ENCODE peak calls at places on chromosomes 7 and 10, in five cellular contexts. One of them, this sample, is unnamed.

GRCh38 chr10:101495324-101495925 is 92.6 kb downstream of the POLL start:
- DNase-seq in body of pancreas: no peak
- DNase-seq in K562: no peak
- DNase-seq in lower lobe of right lung: no peak
- DNase-seq in spleen: no peak
- DNase-seq in this sample: peak

GRCh38 chr7:44565097-44565794 is 8.5 kb downstream of the DDX56 start:
- DNase-seq in body of pancreas: peak
- DNase-seq in lower lobe of right lung: peak
- DNase-seq in K562: peak
- DNase-seq in spleen: peak
- DNase-seq in this sample: peak

GRCh38 chr7:28685291-28685659 is 272.9 kb downstream of the TRIL start:
- DNase-seq in body of pancreas: peak
- DNase-seq in spleen: peak
- DNase-seq in K562: no peak
- DNase-seq in lower lobe of right lung: peak
- DNase-seq in this sample: no peak

GRCh38 chr10:61701055-61701705 is 38.5 kb downstream of the CABCOCO1 start:
- DNase-seq in body of pancreas: no peak
- DNase-seq in lower lobe of right lung: no peak
- DNase-seq in K562: no peak
- DNase-seq in spleen: no peak
- DNase-seq in this sample: no peak

GRCh38 chr7:13309535-13309934 is 622.1 kb downstream of the ARL4A start:
- DNase-seq in lower lobe of right lung: no peak
- DNase-seq in body of pancreas: no peak
- DNase-seq in spleen: no peak
- DNase-seq in K562: no peak
- DNase-seq in this sample: no peak

GRCh38 chr7:149741629-149742028 is 31.8 kb downstream of the ZNF467 start:
- DNase-seq in lower lobe of right lung: peak
- DNase-seq in body of pancreas: peak
- DNase-seq in K562: no peak
- DNase-seq in spleen: peak
- DNase-seq in this sample: no peak

GRCh38 chr10:73788864-73789658 is 3.7 kb downstream of the ZSWIM8 start:
- DNase-seq in lower lobe of right lung: no peak
- DNase-seq in spleen: no peak
- DNase-seq in K562: no peak
- DNase-seq in body of pancreas: no peak
- DNase-seq in this sample: no peak

GRCh38 chr7:147509859-147510542 is 1080.6 kb upstream of the C7orf33 start:
- DNase-seq in K562: no peak
- DNase-seq in lower lobe of right lung: no peak
- DNase-seq in body of pancreas: no peak
- DNase-seq in spleen: no peak
- DNase-seq in this sample: no peak

GRCh38 chr7:41045556-41046123 is 657.2 kb downstream of the INHBA start:
- DNase-seq in lower lobe of right lung: peak
- DNase-seq in body of pancreas: no peak
- DNase-seq in K562: no peak
- DNase-seq in spleen: no peak
- DNase-seq in this sample: no peak

GRCh38 chr10:96421995-96422394 is 63.2 kb upstream of the OPALIN start:
- DNase-seq in body of pancreas: no peak
- DNase-seq in lower lobe of right lung: no peak
- DNase-seq in K562: no peak
- DNase-seq in spleen: no peak
- DNase-seq in this sample: no peak

GRCh38 chr10:116147162-116147906 is 125.7 kb downstream of the GFRA1 start:
- DNase-seq in spleen: no peak
- DNase-seq in body of pancreas: no peak
- DNase-seq in lower lobe of right lung: no peak
- DNase-seq in K562: no peak
- DNase-seq in this sample: no peak

GRCh38 chr7:66504131-66504530 is 124.5 kb upstream of the KCTD7 start:
- DNase-seq in K562: no peak
- DNase-seq in spleen: peak
- DNase-seq in body of pancreas: no peak
- DNase-seq in lower lobe of right lung: no peak
- DNase-seq in this sample: no peak

GRCh38 chr10:88379575-88379974 is 203.5 kb downstream of the RNLS start:
- DNase-seq in body of pancreas: no peak
- DNase-seq in K562: no peak
- DNase-seq in spleen: no peak
- DNase-seq in lower lobe of right lung: no peak
- DNase-seq in this sample: no peak

GRCh38 chr7:123401295-123401694 is 133.1 kb downstream of the IQUB start:
- DNase-seq in spleen: no peak
- DNase-seq in body of pancreas: no peak
- DNase-seq in lower lobe of right lung: no peak
- DNase-seq in K562: no peak
- DNase-seq in this sample: no peak

GRCh38 chr7:35723011-35723410 is 28.1 kb upstream of the HERPUD2 start:
- DNase-seq in lower lobe of right lung: no peak
- DNase-seq in spleen: no peak
- DNase-seq in body of pancreas: no peak
- DNase-seq in K562: no peak
- DNase-seq in this sample: no peak

GRCh38 chr7:32680259-32681173 is 185.2 kb downstream of the AVL9 start:
- DNase-seq in body of pancreas: no peak
- DNase-seq in lower lobe of right lung: no peak
- DNase-seq in K562: no peak
- DNase-seq in spleen: no peak
- DNase-seq in this sample: no peak

GRCh38 chr10:69497235-69497561 is 45.9 kb downstream of the TSPAN15 start:
- DNase-seq in spleen: peak
- DNase-seq in lower lobe of right lung: peak
- DNase-seq in K562: no peak
- DNase-seq in body of pancreas: no peak
- DNase-seq in this sample: no peak

GRCh38 chr7:35504365-35504764 is 190.6 kb downstream of the HERPUD2 start:
- DNase-seq in body of pancreas: no peak
- DNase-seq in lower lobe of right lung: no peak
- DNase-seq in K562: peak
- DNase-seq in spleen: no peak
- DNase-seq in this sample: no peak

GRCh38 chr10:86325158-86325557 is 41.4 kb downstream of the GRID1 start:
- DNase-seq in body of pancreas: no peak
- DNase-seq in lower lobe of right lung: no peak
- DNase-seq in K562: no peak
- DNase-seq in spleen: peak
- DNase-seq in this sample: no peak

GRCh38 chr7:158819571-158820203 is 9.6 kb downstream of the ESYT2 start:
- DNase-seq in body of pancreas: no peak
- DNase-seq in spleen: no peak
- DNase-seq in lower lobe of right lung: no peak
- DNase-seq in K562: peak
- DNase-seq in this sample: no peak

GRCh38 chr10:62045765-62046521 is 144.4 kb downstream of the ARID5B start:
- DNase-seq in lower lobe of right lung: no peak
- DNase-seq in K562: no peak
- DNase-seq in spleen: no peak
- DNase-seq in body of pancreas: no peak
- DNase-seq in this sample: no peak

GRCh38 chr10:112811741-112812551 is 138.1 kb upstream of the TCF7L2 start:
- DNase-seq in spleen: no peak
- DNase-seq in K562: no peak
- DNase-seq in body of pancreas: peak
- DNase-seq in lower lobe of right lung: peak
- DNase-seq in this sample: no peak

GRCh38 chr7:114818501-114818900 is 103.4 kb upstream of the MDFIC start:
- DNase-seq in body of pancreas: no peak
- DNase-seq in lower lobe of right lung: no peak
- DNase-seq in K562: no peak
- DNase-seq in spleen: no peak
- DNase-seq in this sample: no peak

GRCh38 chr7:73351447-73352167 is 23.6 kb downstream of the FKBP6 start:
- DNase-seq in spleen: peak
- DNase-seq in lower lobe of right lung: no peak
- DNase-seq in body of pancreas: no peak
- DNase-seq in K562: no peak
- DNase-seq in this sample: no peak

GRCh38 chr7:35454575-35455385 is 200.9 kb upstream of the TBX20 start:
- DNase-seq in spleen: no peak
- DNase-seq in body of pancreas: no peak
- DNase-seq in K562: no peak
- DNase-seq in lower lobe of right lung: no peak
- DNase-seq in this sample: no peak

GRCh38 chr10:106920538-106920937 is 244.0 kb downstream of the SORCS1 start:
- DNase-seq in body of pancreas: no peak
- DNase-seq in K562: no peak
- DNase-seq in spleen: no peak
- DNase-seq in lower lobe of right lung: no peak
- DNase-seq in this sample: no peak

GRCh38 chr10:17216901-17217395 is 11.1 kb upstream of the VIM start:
- DNase-seq in body of pancreas: no peak
- DNase-seq in spleen: no peak
- DNase-seq in lower lobe of right lung: no peak
- DNase-seq in K562: no peak
- DNase-seq in this sample: no peak

GRCh38 chr10:2280713-2281112 is 543.4 kb upstream of the ADARB2 start:
- DNase-seq in spleen: no peak
- DNase-seq in body of pancreas: no peak
- DNase-seq in K562: no peak
- DNase-seq in lower lobe of right lung: no peak
- DNase-seq in this sample: no peak

GRCh38 chr7:108331971-108332370 is 124.3 kb downstream of the NRCAM start:
- DNase-seq in spleen: no peak
- DNase-seq in K562: no peak
- DNase-seq in body of pancreas: no peak
- DNase-seq in lower lobe of right lung: no peak
- DNase-seq in this sample: no peak

GRCh38 chr10:52623761-52624160 is 148.8 kb downstream of the MBL2 start:
- DNase-seq in spleen: no peak
- DNase-seq in lower lobe of right lung: no peak
- DNase-seq in K562: no peak
- DNase-seq in body of pancreas: no peak
- DNase-seq in this sample: no peak

GRCh38 chr10:34899161-34899560 is 84.1 kb upstream of the PARD3 start:
- DNase-seq in lower lobe of right lung: no peak
- DNase-seq in K562: no peak
- DNase-seq in body of pancreas: no peak
- DNase-seq in spleen: no peak
- DNase-seq in this sample: no peak
- H3K4me3 ChIP-seq in lower lobe of right lung: no peak
- H3K4me3 ChIP-seq in K562: no peak
- H3K4me3 ChIP-seq in body of pancreas: no peak
- H3K4me3 ChIP-seq in spleen: no peak
- H3K4me3 ChIP-seq in this sample: no peak

DNA sequence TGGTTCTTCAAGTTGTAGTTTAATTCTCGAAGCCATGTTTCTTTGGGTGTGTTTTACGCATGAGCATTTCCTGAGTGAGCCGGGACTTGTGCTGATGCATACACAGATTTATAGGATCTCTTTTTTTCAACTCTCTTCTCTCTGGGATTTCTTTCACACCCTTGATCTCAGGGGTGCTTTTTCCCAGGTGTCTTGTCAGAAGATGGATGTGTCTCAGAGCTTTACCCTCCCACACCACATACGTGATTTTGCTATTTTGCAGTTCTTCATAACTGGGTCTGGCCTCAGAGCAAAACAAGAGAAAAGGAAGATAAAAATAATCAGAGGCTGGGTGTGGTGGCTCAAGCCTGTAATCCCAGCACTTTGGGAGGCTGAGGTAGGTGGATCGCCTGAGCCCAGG is 177.0 kb downstream of the CAMK1D start:
- DNase-seq in spleen: no peak
- DNase-seq in K562: no peak
- DNase-seq in lower lobe of right lung: no peak
- DNase-seq in body of pancreas: no peak
- DNase-seq in this sample: no peak
- TF ChIP-seq CTCF in spleen: no peak
- TF ChIP-seq CTCF in K562: no peak
- TF ChIP-seq CTCF in lower lobe of right lung: no peak
- TF ChIP-seq CTCF in body of pancreas: no peak
- TF ChIP-seq CTCF in this sample: no peak

GRCh38 chr10:90862908-90863514 is 5.2 kb upstream of the HTR7 start:
- DNase-seq in K562: peak
- DNase-seq in body of pancreas: no peak
- DNase-seq in lower lobe of right lung: no peak
- DNase-seq in spleen: no peak
- DNase-seq in this sample: no peak

GRCh38 chr10:90857635-90858488 is at the start of gene HTR7:
- DNase-seq in K562: peak
- DNase-seq in body of pancreas: peak
- DNase-seq in lower lobe of right lung: peak
- DNase-seq in spleen: peak
- DNase-seq in this sample: peak

GRCh38 chr10:90858489-90858968 is 690 bp upstream of the HTR7 start:
- DNase-seq in spleen: no peak
- DNase-seq in K562: no peak
- DNase-seq in body of pancreas: no peak
- DNase-seq in lower lobe of right lung: no peak
- DNase-seq in this sample: no peak

GRCh38 chr10:90859321-90859751 is 1.5 kb upstream of the HTR7 start:
- DNase-seq in body of pancreas: no peak
- DNase-seq in K562: no peak
- DNase-seq in lower lobe of right lung: no peak
- DNase-seq in spleen: no peak
- DNase-seq in this sample: no peak

DNA sequence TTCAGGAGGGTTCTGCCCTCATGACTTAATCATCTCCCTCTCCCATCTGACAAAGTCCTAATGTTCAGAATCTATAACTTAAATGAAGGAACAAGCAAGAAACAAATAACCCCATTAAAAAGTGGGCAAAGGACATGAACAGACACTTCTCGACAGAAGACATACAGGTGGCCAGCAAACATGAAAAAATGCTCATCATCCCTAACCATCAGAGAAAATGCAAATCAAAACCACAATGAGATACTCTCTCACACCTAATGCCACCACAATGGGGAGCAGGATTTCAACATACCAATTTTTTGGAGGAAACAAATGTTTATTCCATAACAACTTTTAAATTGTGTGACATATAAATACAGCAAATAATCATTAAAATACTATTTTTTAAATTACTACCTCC is 3.0 kb upstream of the HTR7 start:
- DNase-seq in spleen: no peak
- DNase-seq in lower lobe of right lung: no peak
- DNase-seq in body of pancreas: no peak
- DNase-seq in K562: no peak
- DNase-seq in this sample: no peak
- H3K4me3 ChIP-seq in spleen: no peak
- H3K4me3 ChIP-seq in lower lobe of right lung: no peak
- H3K4me3 ChIP-seq in body of pancreas: no peak
- H3K4me3 ChIP-seq in K562: no peak
- H3K4me3 ChIP-seq in this sample: no peak

GRCh38 chr10:111098679-111099437 is 22.0 kb downstream of the ADRA2A start:
- DNase-seq in lower lobe of right lung: no peak
- DNase-seq in body of pancreas: no peak
- DNase-seq in K562: peak
- DNase-seq in spleen: no peak
- DNase-seq in this sample: no peak
- TF ChIP-seq CTCF in lower lobe of right lung: no peak
- TF ChIP-seq CTCF in body of pancreas: no peak
- TF ChIP-seq CTCF in K562: peak
- TF ChIP-seq CTCF in spleen: no peak
- TF ChIP-seq CTCF in this sample: no peak

This sample was measured in WERI-Rb-1.